ENCODE peak calls at places on chromosomes 16 and 17, in seven cellular contexts. M, N, K, D, O, S and A are unnamed samples.

GRCh38 chr16:1845985-1846384 is 19.0 kb downstream of the FAHD1 start:
- DNase-seq in K (no peak), D (no peak), M (peak; percentile 76), O (no peak), S (no peak), N (no peak), A (no peak)

GRCh38 chr16:86601356-86601755 is 23.0 kb downstream of the FOXL1 start:
- DNase-seq in K (no peak), M (no peak), O (no peak), D (no peak), S (no peak), N (no peak), A (no peak)

GRCh38 chr16:12535535-12536411 is 267.9 kb downstream of the CPPED1 start:
- DNase-seq in N (peak; percentile 16), D (no peak), K (peak; percentile 97), O (no peak), M (no peak), S (peak; percentile 42), A (no peak)

GRCh38 chr16:19559242-19559910 is 3.9 kb downstream of the VPS35L start:
- DNase-seq in K (no peak), O (no peak), N (peak; percentile 23), D (peak; percentile 51), S (peak; percentile 58), M (peak; percentile 40), A (no peak)

GRCh38 chr17:17810374-17811248 is 26.2 kb downstream of the SREBF1 start:
- DNase-seq in K (no peak), D (no peak), O (no peak), M (no peak), N (no peak), S (no peak), A (no peak)

GRCh38 chr17:78128616-78129384 is at the start of gene TMC6:
- DNase-seq in D (peak; percentile 64), O (no peak), N (peak; percentile 98), S (peak; percentile 87), K (no peak), M (peak; percentile 93), A (peak; percentile 94)

GRCh38 chr17:44636562-44636961 is 19.7 kb upstream of the MEIOC start:
- DNase-seq in K (no peak), O (no peak), D (peak; percentile 13), M (peak; percentile 58), S (peak; percentile 16), N (no peak), A (peak; percentile 55)

GRCh38 chr17:63702223-63702577 is 2.3 kb upstream of the LIMD2 start:
- DNase-seq in O (no peak), S (no peak), D (no peak), N (no peak), K (no peak), M (no peak), A (no peak)

GRCh38 chr17:82457071-82457789 is 1.3 kb upstream of the NARF start:
- DNase-seq in D (no peak), O (no peak), K (no peak), N (peak; percentile 30), M (no peak), S (peak; percentile 69), A (no peak)

GRCh38 chr16:14325921-14326401 is 254.8 kb downstream of the MRTFB start:
- DNase-seq in M (peak; percentile 63), O (no peak), K (no peak), N (no peak), S (no peak), D (no peak), A (no peak)

GRCh38 chr17:49482144-49482817 is 12.8 kb upstream of the NGFR start:
- DNase-seq in S (no peak), D (no peak), M (no peak), K (no peak), N (peak; percentile 51), O (no peak), A (no peak)

GRCh38 chr17:76515291-76515949 is 14.2 kb upstream of the RHBDF2 start:
- DNase-seq in N (peak; percentile 48), D (no peak), K (peak; percentile 82), S (no peak), O (no peak), M (no peak), A (no peak)

GRCh38 chr16:5905935-5906334 is 808.3 kb upstream of the EEF2KMT start:
- DNase-seq in M (no peak), O (no peak), K (no peak), D (no peak), N (no peak), S (no peak), A (no peak)

GRCh38 chr17:71402007-71402406 is 718.8 kb upstream of the SOX9 start:
- DNase-seq in D (no peak), K (no peak), O (no peak), N (no peak), S (no peak), M (no peak), A (no peak)

GRCh38 chr16:3520861-3521260 is 20.1 kb downstream of the CLUAP1 start:
- DNase-seq in M (no peak), D (no peak), O (no peak), S (no peak), K (no peak), N (no peak), A (no peak)

GRCh38 chr16:55576369-55576768 is 9.9 kb downstream of the CAPNS2 start:
- DNase-seq in O (no peak), S (no peak), M (no peak), N (no peak), D (no peak), K (no peak), A (no peak)

GRCh38 chr17:39139137-39139516 is 12.3 kb downstream of the PLXDC1 start:
- DNase-seq in S (no peak), O (no peak), D (no peak), N (no peak), K (no peak), M (no peak), A (no peak)

GRCh38 chr17:82105882-82106696 is 8.1 kb upstream of the FASN start:
- DNase-seq in M (peak; percentile 97), K (peak; percentile 51), O (peak; percentile 43), N (peak; percentile 56), D (peak; percentile 82), S (peak; percentile 94), A (peak; percentile 91)

GRCh38 chr16:65120811-65121721 is 797 bp downstream of the CDH11 start:
- DNase-seq in S (no peak), K (no peak), D (no peak), O (no peak), M (peak; percentile 62), N (no peak), A (no peak)

GRCh38 chr17:77527394-77527793 is 386.6 kb downstream of the SEC14L1 start:
- DNase-seq in O (no peak), M (no peak), K (no peak), N (no peak), S (no peak), D (no peak), A (no peak)

DNA sequence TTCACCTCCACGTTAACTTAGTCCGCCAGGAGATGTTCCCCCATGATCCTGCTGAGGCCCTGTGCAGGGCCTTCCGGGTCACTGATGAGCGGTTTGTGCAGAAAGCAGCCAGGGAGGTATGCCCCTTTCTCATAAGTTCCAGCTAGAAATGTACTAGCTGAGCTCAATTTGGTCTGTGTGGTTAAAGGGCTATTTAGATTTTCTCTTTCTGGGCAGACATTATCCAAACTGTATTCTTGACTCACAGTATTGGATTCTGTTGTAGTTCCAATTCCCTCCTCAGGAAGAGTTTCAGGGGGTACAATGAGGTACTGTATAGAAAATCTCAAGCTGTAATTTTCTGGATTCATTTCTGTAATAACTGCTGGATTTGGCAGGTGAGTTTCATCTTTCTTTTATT is 137.1 kb downstream of the TRIM37 start:
- DNase-seq in S (no peak), K (no peak), M (no peak), D (no peak), O (no peak), N (no peak), A (no peak)
- TF ChIP-seq JUND in S (no peak), K (no peak), M (no peak), D (no peak), O (no peak), N (no peak), A (no peak)

DNA sequence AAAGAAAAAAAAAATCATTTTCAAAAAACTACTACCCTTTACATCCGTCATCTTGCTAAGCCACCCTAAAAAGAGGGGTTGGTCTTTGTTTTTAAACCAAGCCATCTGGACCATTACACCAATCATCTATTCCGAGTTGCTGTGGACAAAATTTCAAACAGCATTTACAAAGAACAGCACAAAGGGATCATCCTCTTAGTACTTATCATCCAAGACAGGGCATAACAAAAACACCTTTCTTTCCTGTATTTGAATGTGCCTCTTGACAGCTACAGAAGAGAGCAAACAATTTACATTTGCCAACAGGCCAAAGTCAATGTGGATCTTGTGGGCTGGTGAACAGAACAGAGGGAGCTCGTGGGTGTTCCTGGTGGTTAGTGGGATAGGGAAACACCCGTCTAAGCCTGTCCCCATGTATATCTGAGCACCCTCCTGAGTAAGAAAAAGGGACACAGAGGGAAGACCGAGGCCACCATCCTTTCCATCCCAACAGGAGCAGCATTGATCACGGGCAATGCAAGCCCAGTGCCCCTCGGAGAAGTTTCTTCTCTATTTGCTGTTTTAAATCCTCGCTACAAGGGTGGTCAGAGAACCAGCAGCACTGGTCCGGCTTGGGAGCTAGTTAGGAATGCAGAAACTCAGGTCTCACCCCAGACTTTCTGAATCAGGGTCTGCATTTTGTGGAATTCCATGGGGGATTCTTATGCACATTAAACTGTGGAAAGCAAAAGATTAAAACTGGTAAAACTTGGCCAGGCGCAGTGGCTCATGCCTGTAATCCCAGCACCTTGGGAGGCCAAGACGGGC is 1.9 kb downstream of the SLC39A11 start:
- DNase-seq in S (peak; percentile 94), K (no peak), O (no peak), D (no peak), N (no peak), M (no peak), A (no peak)
- TF ChIP-seq JUND in S (no peak), K (no peak), O (no peak), D (no peak), N (no peak), M (no peak), A (no peak)

GRCh38 chr17:55749985-55750384 is 866 bp upstream of the PCTP start:
- DNase-seq in O (no peak), N (no peak), M (no peak), D (no peak), S (no peak), K (no peak), A (no peak)

GRCh38 chr17:55751720-55752250 is 934 bp downstream of the PCTP start:
- DNase-seq in D (no peak), O (no peak), M (no peak), N (no peak), S (no peak), K (no peak), A (no peak)

GRCh38 chr17:55747209-55747608 is 3.6 kb upstream of the PCTP start:
- DNase-seq in K (no peak), M (no peak), D (no peak), N (no peak), O (no peak), S (no peak), A (no peak)

GRCh38 chr17:55746466-55746865 is 4.4 kb upstream of the PCTP start:
- DNase-seq in M (no peak), D (no peak), O (no peak), K (no peak), N (no peak), S (no peak), A (no peak)

GRCh38 chr17:55750750-55751641 is at the start of gene PCTP:
- DNase-seq in K (peak; percentile 36), D (peak; percentile 86), S (peak; percentile 87), O (peak; percentile 78), N (peak; percentile 97), M (peak; percentile 98), A (peak; percentile 90)
- TF ChIP-seq JUND in K (peak; percentile 13), D (no peak), S (no peak), O (no peak), N (no peak), M (no peak), A (no peak)

GRCh38 chr16:51245306-51245705 is 94.2 kb upstream of the SALL1 start:
- DNase-seq in K (no peak), S (no peak), D (no peak), N (no peak), O (no peak), M (no peak), A (no peak)
- TF ChIP-seq JUND in K (no peak), S (no peak), D (no peak), N (no peak), O (no peak), M (no peak), A (no peak)